ENCODE peak calls at places on chromosomes 12 and 14, in five cellular contexts. V, W, U, P and I are unnamed samples.
A peak's percentile ranks its signal among the peaks of the same experiment; 100 is the strongest.

GRCh38 chr12:123967121-123967586 is 5.5 kb downstream of the CCDC92 start:
- DNase-seq in V (no peak), W (no peak), U (no peak), P (no peak), I (no peak)

GRCh38 chr14:24080888-24081738 is 9.8 kb downstream of the CPNE6 start:
- DNase-seq in P (peak; percentile 75), W (peak; percentile 8), V (peak; percentile 64), U (peak; percentile 33), I (peak; percentile 50)

GRCh38 chr12:121917950-121918678 is at the start of gene CFAP251:
- DNase-seq in U (peak; percentile 80), V (peak; percentile 94), W (peak; percentile 53), P (peak; percentile 97), I (peak; percentile 87)

GRCh38 chr12:129195081-129195480 is 341.8 kb downstream of the GLT1D1 start:
- DNase-seq in P (no peak), U (no peak), V (no peak), W (no peak), I (no peak)

GRCh38 chr12:119988788-119989618 is at the start of gene BICDL1:
- DNase-seq in U (peak; percentile 55), P (peak; percentile 96), W (peak; percentile 11), V (peak; percentile 99), I (peak; percentile 94)

GRCh38 chr12:88579572-88579940 is 715 bp downstream of the KITLG start:
- DNase-seq in W (no peak), P (peak; percentile 60), U (peak; percentile 49), V (no peak), I (no peak)

GRCh38 chr12:28409892-28410291 is 219.6 kb downstream of the CCDC91 start:
- DNase-seq in W (peak; percentile 61), U (no peak), P (no peak), V (no peak), I (no peak)

GRCh38 chr12:19451196-19451595 is 11.9 kb downstream of the AEBP2 start:
- DNase-seq in U (no peak), V (no peak), P (no peak), W (no peak), I (no peak)

GRCh38 chr12:52298677-52299076 is 7.3 kb upstream of the KRT81 start:
- DNase-seq in V (no peak), W (no peak), P (no peak), U (no peak), I (no peak)

GRCh38 chr14:68081489-68081888 is 261.9 kb downstream of the RAD51B start:
- DNase-seq in W (no peak), V (no peak), P (no peak), U (no peak), I (no peak)

GRCh38 chr12:109940339-109940923 is 40.4 kb downstream of the TCHP start:
- DNase-seq in U (no peak), W (no peak), V (no peak), P (no peak), I (no peak)

GRCh38 chr14:101358726-101359125 is 202.6 kb upstream of the DIO3 start:
- DNase-seq in V (no peak), U (no peak), P (no peak), W (no peak), I (no peak)

GRCh38 chr14:76514599-76514998 is 138.7 kb downstream of the ESRRB start:
- DNase-seq in V (no peak), P (no peak), W (no peak), U (no peak), I (no peak)

GRCh38 chr12:48786591-48787544 is 2.0 kb downstream of the ADCY6 start:
- DNase-seq in P (no peak), W (no peak), V (no peak), U (no peak), I (no peak)

GRCh38 chr14:75884198-75884611 is 97.6 kb downstream of the TGFB3 start:
- DNase-seq in U (peak; percentile 8), V (no peak), P (no peak), W (peak; percentile 91), I (no peak)

GRCh38 chr12:89324437-89324836 is 27.9 kb downstream of the DUSP6 start:
- DNase-seq in U (no peak), P (no peak), V (no peak), W (no peak), I (no peak)

GRCh38 chr14:95935228-95935822 is 58.7 kb downstream of the TUNAR start:
- DNase-seq in V (no peak), W (peak; percentile 17), U (peak; percentile 57), P (no peak), I (no peak)

GRCh38 chr14:93936245-93936644 is 9.1 kb downstream of the FAM181A start:
- DNase-seq in U (no peak), V (no peak), W (no peak), P (peak; percentile 31), I (peak; percentile 66)

GRCh38 chr14:39731912-39732311 is 299.7 kb upstream of the FBXO33 start:
- DNase-seq in W (no peak), U (no peak), P (no peak), V (no peak), I (no peak)

GRCh38 chr14:53347046-53347445 is 193.9 kb upstream of the DDHD1 start:
- DNase-seq in W (no peak), V (no peak), P (no peak), U (no peak), I (no peak)

GRCh38 chr12:89544027-89544426 is 18.2 kb upstream of the POC1B start:
- DNase-seq in U (no peak), W (no peak), P (no peak), V (no peak), I (no peak)

GRCh38 chr14:52325126-52325525 is 11.0 kb downstream of the PTGER2 start:
- DNase-seq in P (no peak), U (no peak), W (peak; percentile 39), V (peak; percentile 36), I (no peak)

GRCh38 chr14:94665121-94665520 is 52.9 kb downstream of the SERPINA3 start:
- DNase-seq in V (no peak), W (peak; percentile 85), P (no peak), U (no peak), I (no peak)